ENCODE peak calls at places on chromosomes 16 and 17, in seven cellular contexts. V is NCI-H1092, Y is H54, E is PC-3, W is neural crest cell, O is astrocyte of the spinal cord, P is iPS-NIHi11. F is an unnamed sample.

GRCh38 chr17:14227052-14227451 is 9.6 kb downstream of the CDRT15 start:
- DNase-seq in V (no peak), Y (no peak), E (no peak), W (no peak), O (no peak), P (no peak), F (no peak)

GRCh38 chr17:4594406-4595349 is 10.3 kb downstream of the SMTNL2 start:
- DNase-seq in V (no peak), Y (no peak), E (no peak), W (peak), O (no peak), P (peak), F (no peak)

GRCh38 chr17:82863941-82864720 is 24.3 kb upstream of the ZNF750 start:
- DNase-seq in V (no peak), Y (peak), E (peak), W (no peak), O (peak), P (no peak), F (no peak)

GRCh38 chr17:78929908-78930775 is 5.0 kb upstream of the TIMP2 start:
- DNase-seq in V (no peak), Y (no peak), E (peak), W (no peak), O (no peak), P (no peak), F (no peak)

GRCh38 chr16:4218202-4218601 is 23.7 kb downstream of the SRL start:
- DNase-seq in V (peak), Y (no peak), E (no peak), W (no peak), O (no peak), P (no peak), F (no peak)

GRCh38 chr16:6835941-6836340 is 496.7 kb upstream of the RBFOX1 start:
- DNase-seq in V (no peak), Y (no peak), E (no peak), W (no peak), O (no peak), P (no peak), F (no peak)

GRCh38 chr17:34442387-34443111 is 79.5 kb upstream of the CCL1 start:
- DNase-seq in V (no peak), Y (no peak), E (no peak), W (no peak), O (no peak), P (no peak), F (no peak)

GRCh38 chr17:61847659-61848058 is 15.7 kb downstream of the BRIP1 start:
- DNase-seq in V (no peak), Y (no peak), E (no peak), W (no peak), O (no peak), P (no peak), F (no peak)

GRCh38 chr17:9818760-9819159 is 3.1 kb downstream of the GSG1L2 start:
- DNase-seq in V (no peak), Y (no peak), E (peak), W (no peak), O (no peak), P (no peak), F (no peak)

GRCh38 chr17:17297217-17297616 is 6.0 kb upstream of the NT5M start:
- DNase-seq in V (no peak), Y (no peak), E (peak), W (no peak), O (peak), P (no peak), F (no peak)

GRCh38 chr17:14004927-14005630 is 64.2 kb upstream of the COX10 start:
- DNase-seq in V (no peak), Y (no peak), E (peak), W (no peak), O (no peak), P (no peak), F (no peak)

GRCh38 chr16:27984121-27984520 is 79.4 kb downstream of the GSG1L start:
- DNase-seq in V (no peak), Y (no peak), E (no peak), W (no peak), O (no peak), P (no peak), F (no peak)

GRCh38 chr17:51397361-51398127 is 137.2 kb downstream of the UTP18 start:
- DNase-seq in V (no peak), Y (peak), E (peak), W (no peak), O (peak), P (no peak), F (peak)

GRCh38 chr17:75404739-75405364 is 626 bp downstream of the GRB2 start:
- DNase-seq in V (no peak), Y (peak), E (peak), W (no peak), O (peak), P (peak), F (peak)

GRCh38 chr16:10988164-10988803 is 43.9 kb downstream of the CLEC16A start:
- DNase-seq in V (no peak), Y (no peak), E (peak), W (no peak), O (no peak), P (peak), F (no peak)